ENCODE peak calls at places on chromosomes 7 and 10, in eight cellular contexts. U is BJ, R is HFFc6, E is ascending aorta, T is cardiac fibroblast, J is psoas muscle, L is RWPE1, Q is kidney. N is an unnamed sample.

GRCh38 chr7:122764902-122765301 is 62.2 kb upstream of the RNF148 start:
- DNase-seq in E (no peak), U (no peak), J (no peak), T (no peak), R (no peak), Q (no peak), L (no peak), N (no peak)

GRCh38 chr10:3782456-3783312 is 2.3 kb downstream of the KLF6 start:
- DNase-seq in J (peak), L (no peak), E (peak), U (peak), R (peak), T (peak), Q (no peak), N (no peak)

GRCh38 chr7:28666144-28666543 is 253.8 kb downstream of the CREB5 start:
- DNase-seq in L (peak), E (no peak), U (no peak), J (no peak), Q (no peak), R (no peak), T (no peak), N (no peak)

GRCh38 chr10:35089641-35090161 is 440 bp downstream of the CUL2 start:
- DNase-seq in T (peak), Q (peak), R (no peak), E (no peak), J (no peak), U (no peak), L (peak), N (no peak)

GRCh38 chr7:66140924-66141323 is 26.3 kb downstream of the CRCP start:
- DNase-seq in E (no peak), L (peak), T (peak), U (no peak), J (peak), Q (peak), R (peak), N (no peak)

GRCh38 chr7:127667751-127668530 is 15.9 kb downstream of the SND1 start:
- DNase-seq in J (no peak), Q (no peak), T (no peak), E (no peak), R (peak), L (no peak), U (no peak), N (no peak)

GRCh38 chr10:21995557-21995956 is 8.0 kb downstream of the DNAJC1 start:
- DNase-seq in J (no peak), R (no peak), Q (no peak), E (no peak), L (no peak), T (peak), U (no peak), N (no peak)

GRCh38 chr10:133537551-133538545 is 10.7 kb downstream of the CYP2E1 start:
- DNase-seq in R (no peak), J (no peak), T (no peak), L (no peak), U (no peak), Q (no peak), E (no peak), N (no peak)

GRCh38 chr10:30992671-30993070 is 39.0 kb downstream of the ZNF438 start:
- DNase-seq in J (no peak), Q (no peak), L (no peak), U (no peak), R (no peak), T (no peak), E (no peak), N (no peak)

GRCh38 chr7:18457832-18458231 is 37.7 kb upstream of the HDAC9 start:
- DNase-seq in U (no peak), L (peak), R (no peak), J (no peak), T (no peak), Q (no peak), E (no peak), N (no peak)

GRCh38 chr10:3871424-3871996 is 86.5 kb upstream of the KLF6 start:
- DNase-seq in J (no peak), L (no peak), E (no peak), R (no peak), U (no peak), T (no peak), Q (no peak), N (no peak)

GRCh38 chr7:116368960-116369359 is 130.6 kb upstream of the CAV2 start:
- DNase-seq in U (no peak), J (no peak), R (no peak), Q (no peak), L (no peak), E (no peak), T (no peak), N (no peak)

GRCh38 chr10:90965720-90966119 is 44.8 kb upstream of the ANKRD1 start:
- DNase-seq in T (no peak), Q (no peak), R (no peak), U (no peak), E (no peak), L (no peak), J (no peak), N (no peak)

GRCh38 chr7:127532151-127532550 is 53.2 kb downstream of the GCC1 start:
- DNase-seq in L (no peak), R (no peak), E (no peak), J (no peak), T (no peak), Q (no peak), U (no peak), N (no peak)

GRCh38 chr7:151782598-151783448 is 94.1 kb downstream of the PRKAG2 start:
- DNase-seq in L (peak), J (peak), E (no peak), U (no peak), T (peak), Q (peak), R (peak), N (peak)

GRCh38 chr7:45874408-45875131 is 1.7 kb upstream of the CCDC201 start:
- DNase-seq in T (peak), L (peak), E (no peak), Q (no peak), J (no peak), R (peak), U (peak), N (no peak)

GRCh38 chr10:6399241-6399701 is 180.8 kb downstream of the PRKCQ start:
- DNase-seq in L (no peak), T (no peak), J (no peak), U (no peak), Q (no peak), R (peak), E (no peak), N (no peak)

GRCh38 chr7:122829962-122830361 is 56.3 kb downstream of the CADPS2 start:
- DNase-seq in E (no peak), Q (no peak), T (no peak), R (no peak), U (no peak), J (no peak), L (no peak), N (no peak)

GRCh38 chr10:71852335-71852937 is 1.4 kb upstream of the PSAP start:
- DNase-seq in J (no peak), L (no peak), R (no peak), Q (peak), E (peak), U (no peak), T (no peak), N (no peak)

GRCh38 chr7:44561962-44562621 is 11.6 kb downstream of the DDX56 start:
- DNase-seq in L (peak), R (peak), Q (no peak), E (no peak), T (peak), U (no peak), J (no peak), N (no peak)

GRCh38 chr7:127948936-127949335 is 82.3 kb downstream of the LRRC4 start:
- DNase-seq in T (no peak), Q (no peak), E (no peak), U (no peak), L (no peak), R (no peak), J (no peak), N (no peak)

GRCh38 chr10:28790146-28790545 is 112.8 kb downstream of the BAMBI start:
- DNase-seq in J (no peak), U (no peak), E (no peak), L (no peak), Q (no peak), R (no peak), T (no peak), N (no peak)

DNA sequence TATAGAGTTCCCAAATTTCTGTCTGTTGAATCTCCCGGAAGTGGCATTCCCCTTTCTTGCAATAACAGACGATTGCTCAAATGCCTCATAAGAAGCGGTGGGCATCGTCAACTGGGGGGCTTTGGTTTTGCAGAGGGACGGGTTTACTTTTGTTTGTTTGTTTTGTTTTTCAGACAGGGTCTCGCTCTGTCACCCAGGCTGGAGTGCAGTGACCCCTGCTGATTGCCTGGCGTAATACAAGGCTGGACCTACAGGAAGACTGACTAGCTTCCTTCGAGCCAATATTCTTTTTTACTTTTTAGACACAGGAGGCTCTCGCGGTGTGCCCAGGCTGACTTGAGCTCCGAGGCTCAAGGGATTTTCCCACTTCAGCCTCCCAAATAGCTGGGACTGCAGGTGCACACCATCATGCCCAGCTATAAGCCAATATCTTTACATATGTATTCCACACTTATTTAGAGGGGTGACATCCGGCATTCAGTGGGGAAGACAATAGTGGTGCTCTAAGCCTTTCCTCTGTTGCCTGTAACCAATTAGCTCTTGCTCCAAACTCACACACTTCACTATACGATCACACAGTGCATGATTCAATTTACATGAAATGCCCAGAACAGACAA is 58.1 kb downstream of the FHIP2A start:
- DNase-seq in T (peak), J (no peak), Q (no peak), E (no peak), U (no peak), R (peak), L (no peak), N (no peak)
- TF ChIP-seq CTCF in T (peak), J (peak), Q (peak), E (peak), U (peak), R (peak), L (peak), N (no peak)

GRCh38 chr7:4998830-4999768 is 40.1 kb upstream of the MMD2 start:
- DNase-seq in Q (no peak), U (no peak), T (no peak), E (no peak), J (no peak), L (no peak), R (no peak), N (no peak)

GRCh38 chr7:4993471-4993870 is 34.5 kb upstream of the MMD2 start:
- DNase-seq in R (no peak), T (no peak), E (no peak), Q (no peak), L (no peak), J (no peak), U (no peak), N (no peak)

GRCh38 chr7:4995429-4995969 is 36.5 kb upstream of the MMD2 start:
- DNase-seq in L (no peak), R (no peak), U (no peak), Q (no peak), E (no peak), J (no peak), T (no peak), N (no peak)

GRCh38 chr7:4998244-4998643 is 39.3 kb upstream of the MMD2 start:
- DNase-seq in E (no peak), R (no peak), J (no peak), Q (no peak), L (no peak), T (no peak), U (no peak), N (no peak)

DNA sequence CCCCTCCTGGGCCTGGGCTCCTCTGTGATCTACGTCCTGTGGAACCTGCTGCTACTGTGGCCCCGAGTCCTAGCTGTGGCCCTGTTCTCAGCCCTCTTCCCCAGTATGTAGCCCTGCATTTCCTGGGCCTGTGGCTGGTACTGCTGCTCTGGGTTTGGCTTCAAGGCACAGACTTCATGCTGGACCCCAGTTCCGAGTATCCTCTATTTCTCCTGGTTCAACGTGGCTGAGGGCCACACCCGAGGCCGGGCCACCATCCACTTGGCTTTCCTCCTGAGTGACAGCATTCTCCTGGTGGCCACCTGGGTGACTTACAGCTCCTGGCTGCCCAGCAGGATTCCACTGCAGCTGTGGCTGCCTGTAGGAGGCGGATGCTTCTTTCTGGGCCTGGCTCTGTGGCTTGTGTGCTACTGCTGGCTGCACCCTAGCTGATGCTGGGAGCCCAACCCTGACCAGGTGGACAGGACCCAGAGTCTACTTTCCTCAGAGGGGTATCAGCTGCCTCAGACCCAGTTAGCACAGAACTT is 37.8 kb upstream of the MMD2 start:
- DNase-seq in T (no peak), Q (no peak), U (no peak), L (no peak), J (no peak), E (no peak), R (no peak), N (no peak)
- TF ChIP-seq CTCF in T (no peak), Q (no peak), U (no peak), L (no peak), J (no peak), E (no peak), R (no peak), N (no peak)

DNA sequence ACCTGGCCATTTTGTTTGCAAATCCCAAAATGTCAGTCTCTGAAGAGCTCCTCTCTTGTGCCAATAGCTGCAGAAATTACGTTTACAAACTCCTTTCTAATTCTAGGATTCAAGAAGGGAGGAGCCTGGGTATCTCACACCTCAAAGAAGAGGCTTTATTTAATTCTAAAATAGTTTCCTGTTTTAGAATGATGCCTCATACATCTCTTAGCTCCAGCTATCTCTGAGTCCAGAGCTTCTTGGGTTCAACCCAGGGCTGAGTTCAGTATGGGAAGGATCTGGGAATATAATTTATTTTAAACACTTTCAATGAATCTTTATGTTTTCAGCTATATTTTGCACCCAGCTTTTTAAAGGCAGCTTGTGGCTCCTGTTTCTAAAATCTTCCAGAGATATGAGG is 150.1 kb downstream of the CACNA2D1 start:
- DNase-seq in E (no peak), J (no peak), U (no peak), T (no peak), Q (no peak), L (no peak), R (no peak), N (no peak)
- TF ChIP-seq CTCF in E (no peak), J (no peak), U (no peak), T (no peak), Q (no peak), L (no peak), R (no peak), N (no peak)

GRCh38 chr7:64180989-64181388 is 26.0 kb upstream of the ZNF735 start:
- DNase-seq in J (no peak), T (no peak), Q (no peak), U (no peak), R (no peak), E (no peak), L (no peak), N (no peak)
- TF ChIP-seq CTCF in J (no peak), T (no peak), Q (no peak), U (peak), R (peak), E (peak), L (no peak), N (no peak)

GRCh38 chr10:62633976-62634375 is 170.5 kb upstream of the ADO start:
- DNase-seq in L (no peak), E (no peak), R (no peak), J (no peak), U (no peak), T (no peak), Q (no peak), N (no peak)

GRCh38 chr10:62636825-62637248 is 167.7 kb upstream of the ADO start:
- DNase-seq in R (no peak), J (no peak), L (no peak), Q (no peak), U (no peak), T (peak), E (no peak), N (no peak)

GRCh38 chr10:62627985-62628384 is 176.5 kb upstream of the ADO start:
- DNase-seq in E (no peak), J (no peak), R (no peak), T (no peak), L (no peak), U (no peak), Q (no peak), N (no peak)

GRCh38 chr10:62635127-62635526 is 169.4 kb upstream of the ADO start:
- DNase-seq in Q (no peak), E (no peak), L (no peak), U (no peak), R (no peak), J (no peak), T (no peak), N (no peak)

GRCh38 chr10:62632071-62632809 is 172.3 kb upstream of the ADO start:
- DNase-seq in Q (no peak), U (no peak), J (no peak), E (peak), T (no peak), L (no peak), R (no peak), N (no peak)
- TF ChIP-seq CTCF in Q (no peak), U (no peak), J (no peak), E (no peak), T (no peak), L (no peak), R (no peak), N (no peak)

DNA sequence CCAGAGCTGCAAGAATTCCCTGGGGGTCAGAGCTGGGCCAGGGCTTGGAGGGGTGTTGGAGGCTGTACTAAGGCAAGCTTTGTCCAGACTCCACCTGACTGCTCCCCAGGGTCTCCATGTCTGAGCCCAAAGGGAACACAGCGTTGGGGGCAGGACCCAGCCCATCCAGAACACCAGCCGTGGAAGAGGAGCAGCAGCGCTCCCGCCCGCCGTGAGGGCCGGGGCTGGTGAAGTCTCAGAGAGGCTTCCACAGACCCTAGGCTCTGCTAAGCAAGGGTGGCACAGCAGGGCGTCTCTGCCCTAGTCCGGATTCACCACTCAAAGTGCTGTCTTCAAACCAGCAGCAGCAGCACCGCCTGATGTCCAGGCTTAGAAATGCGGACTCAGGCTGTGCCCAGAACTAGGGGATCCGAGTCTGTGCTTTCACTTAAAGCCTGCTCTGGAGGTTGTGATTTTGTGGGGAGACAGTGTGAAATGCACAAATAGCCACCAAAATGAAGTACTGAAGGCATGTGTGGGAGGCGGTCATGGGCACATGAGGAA is 16.7 kb upstream of the AQP1 start:
- DNase-seq in Q (no peak), J (no peak), U (no peak), E (no peak), R (no peak), L (no peak), T (no peak), N (no peak)
- TF ChIP-seq CTCF in Q (no peak), J (no peak), U (peak), E (no peak), R (peak), L (no peak), T (no peak), N (no peak)